ENCODE peak calls at places on chromosomes 6 and 20, in four cellular contexts. M is GM12878, X is HepG2, H is K562. U is an unnamed sample.

GRCh38 chr6:28311139-28311823 is 24.7 kb downstream of the ZSCAN31 start:
- DNase-seq in H (no peak), X (no peak), M (no peak), U (no peak)

GRCh38 chr6:131966443-131966842 is 15.3 kb upstream of the CCN2 start:
- DNase-seq in X (no peak), M (no peak), H (no peak), U (no peak)

GRCh38 chr6:24780206-24780605 is 5.5 kb downstream of the GMNN start:
- DNase-seq in M (no peak), X (no peak), H (no peak), U (no peak)

GRCh38 chr20:33995053-33995816 is 1.5 kb downstream of the RALY start:
- DNase-seq in H (peak), X (no peak), M (no peak), U (no peak)

GRCh38 chr6:158373209-158373608 is 60.9 kb downstream of the TULP4 start:
- DNase-seq in X (no peak), H (no peak), M (no peak), U (no peak)

GRCh38 chr20:56443654-56444540 is 24.5 kb upstream of the RTF2 start:
- DNase-seq in H (no peak), X (peak), M (no peak), U (no peak)

GRCh38 chr6:112839525-112839961 is 492.4 kb downstream of the RFPL4B start:
- DNase-seq in M (no peak), X (no peak), H (no peak), U (no peak)

GRCh38 chr6:155247618-155248017 is 16.2 kb upstream of the CLDN20 start:
- DNase-seq in H (no peak), X (no peak), M (no peak), U (peak)

GRCh38 chr6:83114164-83114563 is 46.7 kb downstream of the DOP1A start:
- DNase-seq in M (no peak), X (no peak), H (no peak), U (no peak)

GRCh38 chr20:14521016-14521415 is 183.6 kb upstream of the FLRT3 start:
- DNase-seq in M (no peak), X (no peak), H (no peak), U (no peak)

GRCh38 chr20:20276806-20277530 is 90.9 kb upstream of the INSM1 start:
- DNase-seq in X (no peak), M (no peak), H (no peak), U (no peak)

GRCh38 chr20:53079883-53080282 is 107.7 kb downstream of the TSHZ2 start:
- DNase-seq in M (no peak), H (no peak), X (peak), U (no peak)

GRCh38 chr6:26322645-26323482 is 42.1 kb upstream of the BTN3A2 start:
- DNase-seq in M (peak), X (peak), H (peak), U (peak)

GRCh38 chr6:136429264-136429663 is 121.0 kb downstream of the MAP7 start:
- DNase-seq in M (no peak), X (no peak), H (peak), U (no peak)

GRCh38 chr6:43910638-43911353 is 140.8 kb downstream of the VEGFA start:
- DNase-seq in X (no peak), M (no peak), H (peak), U (peak)

GRCh38 chr6:33213166-33213988 is 5.1 kb downstream of the RING1 start:
- DNase-seq in X (no peak), H (no peak), M (no peak), U (no peak)

GRCh38 chr6:40326689-40327404 is 260.3 kb downstream of the LRFN2 start:
- DNase-seq in X (no peak), M (no peak), H (no peak), U (no peak)

GRCh38 chr6:127300411-127300810 is 33.7 kb downstream of the RNF146 start:
- DNase-seq in M (no peak), X (no peak), H (no peak), U (no peak)

GRCh38 chr6:3001773-3002293 is 2.1 kb downstream of the NQO2 start:
- DNase-seq in X (peak), M (no peak), H (peak), U (peak)

GRCh38 chr6:79520534-79520933 is 16.7 kb downstream of the LCA5 start:
- DNase-seq in H (no peak), X (no peak), M (no peak), U (no peak)

GRCh38 chr20:49724637-49725606 is 11.2 kb upstream of the B4GALT5 start:
- DNase-seq in X (peak), H (peak), M (no peak), U (no peak)

GRCh38 chr6:53605543-53606235 is 59.9 kb downstream of the KLHL31 start:
- DNase-seq in H (no peak), M (no peak), X (no peak), U (no peak)

GRCh38 chr20:57473246-57474042 is 51.5 kb downstream of the CTCFL start:
- DNase-seq in H (no peak), X (no peak), M (peak), U (no peak)

GRCh38 chr20:49887251-49887827 is 28.0 kb downstream of the SPATA2 start:
- DNase-seq in H (no peak), M (no peak), X (no peak), U (no peak)

GRCh38 chr6:24743265-24743943 is 24.4 kb upstream of the C6orf62 start:
- DNase-seq in X (no peak), M (peak), H (peak), U (peak)

GRCh38 chr6:150403458-150404245 is 34.8 kb downstream of the IYD start:
- DNase-seq in X (no peak), H (no peak), M (no peak), U (peak)

GRCh38 chr6:82415820-82416219 is 52.2 kb downstream of the TPBG start:
- DNase-seq in H (no peak), M (no peak), X (no peak), U (no peak)

GRCh38 chr6:156980948-156981347 is 203.8 kb downstream of the ARID1B start:
- DNase-seq in M (no peak), H (no peak), X (no peak), U (no peak)

GRCh38 chr20:1185781-1186334 is 1.1 kb upstream of the TMEM74B start:
- DNase-seq in X (peak), H (peak), M (no peak), U (peak)

GRCh38 chr6:108589244-108589730 is 28.6 kb downstream of the FOXO3 start:
- DNase-seq in X (peak), M (no peak), H (peak), U (peak)

GRCh38 chr6:130675072-130675471 is 152.1 kb upstream of the SMLR1 start:
- DNase-seq in M (no peak), X (no peak), H (peak), U (no peak)

GRCh38 chr6:92479821-92480220 is 939.5 kb downstream of the EPHA7 start:
- DNase-seq in X (no peak), H (no peak), M (no peak), U (no peak)

GRCh38 chr6:101490857-101491256 is 97.3 kb downstream of the GRIK2 start:
- DNase-seq in X (no peak), M (no peak), H (no peak), U (no peak)

GRCh38 chr6:1040393-1040792 is 271.5 kb upstream of the FOXQ1 start:
- DNase-seq in M (no peak), H (no peak), X (no peak), U (no peak)

GRCh38 chr20:38414769-38415450 is 20.2 kb downstream of the SNHG17 start:
- DNase-seq in H (no peak), X (no peak), M (no peak), U (no peak)

DNA sequence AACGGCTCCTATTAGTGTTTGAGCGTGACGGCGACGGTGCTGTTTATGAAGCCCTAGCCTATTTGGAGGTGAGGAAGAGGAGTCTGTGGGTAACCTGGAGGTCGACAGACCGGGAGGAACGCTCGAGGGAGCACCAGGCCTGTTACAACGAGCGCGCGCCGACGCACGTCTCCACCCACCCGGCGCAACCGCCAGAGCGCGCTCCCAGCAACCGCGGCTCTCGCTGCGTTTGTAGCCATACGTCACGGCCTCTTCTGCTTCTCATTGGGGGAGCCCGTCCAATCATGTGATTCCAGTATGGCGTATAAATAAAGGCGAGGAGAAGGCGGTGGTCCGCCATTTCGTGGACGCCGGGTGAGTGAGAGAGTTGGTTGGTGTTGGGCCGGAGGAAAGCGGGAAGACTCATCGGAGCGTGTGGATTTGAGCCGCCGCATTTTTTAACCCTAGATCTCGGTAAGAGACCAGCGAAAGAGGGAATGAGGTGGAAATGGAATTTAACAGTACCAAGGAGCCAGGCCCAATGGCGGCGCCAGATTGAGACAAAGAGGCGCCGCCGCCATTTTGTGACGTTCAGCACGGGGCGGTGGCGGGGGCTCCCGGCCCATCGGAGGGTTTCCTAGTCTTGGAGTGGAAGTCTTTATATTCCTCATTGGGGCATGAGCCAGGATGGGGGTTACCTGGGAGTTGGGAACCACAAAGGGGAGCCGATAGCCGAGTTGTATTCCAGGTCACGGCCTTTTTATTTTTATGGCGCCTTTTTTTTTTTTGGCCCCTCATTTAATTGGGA is at the start of gene SRSF3:
- DNase-seq in H (peak), M (peak), X (peak), U (peak)
- TF ChIP-seq EP300 in H (peak), M (no peak), X (peak), U (no peak)

GRCh38 chr20:24831232-24831631 is 117.8 kb upstream of the CST7 start:
- DNase-seq in H (no peak), X (no peak), M (no peak), U (no peak)
- TF ChIP-seq JUNB in H (no peak), X (no peak), M (no peak), U (no peak)

DNA sequence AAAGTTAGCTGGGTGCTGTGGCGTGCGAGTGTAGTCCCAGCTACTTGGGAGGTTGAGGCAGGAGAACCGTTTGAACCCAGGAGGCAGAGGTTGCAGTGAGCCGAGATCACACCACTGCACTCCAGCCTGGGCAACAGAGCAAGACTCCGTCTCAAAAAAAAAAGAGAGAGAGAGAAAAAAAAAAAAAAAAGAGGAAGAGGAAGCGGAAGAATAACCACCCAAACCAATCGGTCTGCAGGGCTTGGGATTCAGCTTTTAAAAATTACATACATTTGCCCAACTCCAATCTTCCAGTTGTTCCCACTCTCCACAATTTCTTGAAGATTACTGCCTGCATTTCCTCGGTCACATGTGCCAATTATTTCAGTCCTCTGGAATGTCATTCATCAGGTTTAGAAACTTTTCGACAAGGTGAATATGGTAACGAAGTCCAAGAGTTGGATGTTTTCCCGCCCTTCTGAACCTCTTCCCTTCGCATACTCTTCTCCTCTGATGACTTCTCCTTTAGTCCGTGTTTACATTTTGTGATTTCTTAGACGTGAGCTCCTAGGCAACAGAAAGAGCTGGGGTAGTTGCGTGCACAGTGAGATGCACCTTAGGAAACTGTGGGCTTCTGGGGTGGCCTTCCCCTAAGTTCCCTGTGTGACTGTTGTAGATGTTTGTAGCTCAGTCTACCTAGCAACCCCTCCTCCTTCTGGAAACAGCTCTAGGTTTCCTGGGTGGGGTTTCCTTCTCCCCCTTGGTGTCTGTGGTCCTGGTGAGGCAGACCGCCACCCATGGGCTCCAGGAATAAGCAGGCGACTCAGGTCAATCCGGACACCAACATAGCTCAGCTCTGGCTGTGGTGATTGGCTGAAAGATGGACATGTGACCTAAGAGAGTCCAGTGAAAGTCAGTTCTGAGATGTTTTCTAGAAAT is 63.0 kb upstream of the NCOA3 start:
- DNase-seq in X (no peak), M (peak), H (peak), U (no peak)
- TF ChIP-seq USF2 in X (peak), M (peak), H (peak), U (peak)

GRCh38 chr20:44540834-44541233 is 19.0 kb upstream of the SERINC3 start:
- DNase-seq in M (no peak), X (no peak), H (no peak), U (no peak)
- TF ChIP-seq EP300 in M (no peak), X (no peak), H (no peak), U (no peak)

DNA sequence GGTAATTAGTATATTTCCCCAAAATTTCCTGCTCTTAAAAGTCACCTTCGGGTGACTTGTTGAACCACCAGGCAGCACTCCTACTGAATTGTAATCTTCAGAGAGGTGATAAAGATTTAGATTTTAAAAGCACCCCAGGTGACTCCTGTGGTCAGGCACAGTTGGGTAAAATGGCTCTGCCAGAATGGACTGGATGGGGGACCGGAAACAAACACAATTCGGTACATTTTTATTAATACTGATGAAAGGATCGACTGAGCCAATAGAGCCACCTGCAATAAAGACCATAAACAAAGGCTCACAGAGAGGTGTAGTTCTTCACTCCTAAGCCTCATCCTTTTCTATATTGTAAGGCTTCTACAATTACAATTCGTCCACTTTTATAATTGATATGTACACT is 19.6 kb upstream of the FAM83C start:
- DNase-seq in M (no peak), H (no peak), X (no peak), U (no peak)
- TF ChIP-seq JUNB in M (peak), H (no peak), X (no peak), U (no peak)

DNA sequence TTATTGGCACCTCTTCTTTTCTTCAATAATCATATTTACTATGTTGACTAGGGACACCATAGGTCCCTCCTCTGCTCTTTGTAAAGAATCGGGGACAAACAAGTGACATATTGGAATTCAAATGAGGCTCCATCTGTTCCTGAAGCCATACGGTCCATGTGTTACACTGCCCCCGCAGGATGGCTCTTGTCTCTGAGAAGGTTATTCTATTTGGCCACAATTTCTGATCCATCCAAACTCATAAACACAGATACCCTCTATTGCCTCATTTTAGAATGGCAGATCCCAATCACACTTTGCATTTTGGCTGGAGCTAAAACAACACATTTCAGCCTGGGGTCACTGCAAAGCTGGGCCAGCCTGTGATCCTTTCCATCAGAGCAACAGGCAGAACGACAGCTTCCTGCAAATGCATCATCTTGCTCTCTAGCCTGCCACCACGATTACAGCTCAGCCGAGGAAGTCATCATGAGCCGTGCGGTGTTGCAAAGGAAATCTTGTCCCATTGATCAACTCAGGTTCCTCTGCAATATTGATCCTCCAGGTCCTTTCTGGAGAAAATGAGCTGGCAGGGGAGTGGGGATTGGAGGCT is 73.2 kb downstream of the AGPAT4 start:
- DNase-seq in X (no peak), H (peak), M (no peak), U (no peak)
- TF ChIP-seq USF2 in X (no peak), H (no peak), M (no peak), U (no peak)

DNA sequence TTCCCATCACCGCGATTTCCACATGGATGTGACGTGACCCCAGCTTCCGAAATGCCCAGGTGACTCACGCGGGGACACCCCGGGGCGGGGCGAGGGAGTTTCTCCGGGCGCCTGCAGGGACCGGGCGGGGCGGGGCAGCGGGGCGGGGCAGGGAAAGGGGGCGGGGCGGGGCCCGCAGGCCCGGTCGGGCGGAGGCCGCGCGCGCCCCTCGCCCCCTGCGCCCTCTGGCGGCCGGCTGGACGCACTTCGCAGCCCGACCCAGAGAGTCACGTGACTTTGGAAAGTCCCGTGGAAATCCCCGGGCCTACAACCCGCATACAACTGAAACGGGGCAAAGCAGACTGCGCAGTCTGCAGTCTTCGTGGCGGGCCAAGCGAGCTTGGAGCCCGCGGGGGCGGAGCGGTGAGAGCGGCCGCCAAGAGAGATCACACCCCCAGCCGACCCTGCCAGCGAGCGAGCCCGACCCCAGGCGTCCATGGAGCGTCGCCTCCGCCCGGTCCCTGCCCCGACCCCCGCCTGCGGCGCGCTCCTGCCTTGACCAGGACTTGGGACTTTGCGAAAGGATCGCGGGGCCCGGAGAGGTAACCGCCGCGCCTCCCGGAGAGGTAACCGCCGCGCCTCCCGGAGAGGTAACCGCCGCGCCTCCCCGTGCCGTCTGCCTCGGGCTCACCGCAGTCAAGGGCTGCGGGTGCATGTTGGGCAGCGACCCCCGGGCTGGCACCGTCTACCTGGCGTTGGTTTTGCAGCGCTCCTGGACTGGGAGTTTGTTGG is at the start of gene TNFAIP3:
- DNase-seq in M (peak), H (peak), X (peak), U (peak)
- TF ChIP-seq EP300 in M (peak), H (no peak), X (peak), U (no peak)

U was measured in A549.